ENCODE peak calls at places on chromosomes 7 and 10, in five cellular contexts. T is GM04504; Y is activated CD8-positive, alpha-beta T cell treated with anti-CD3 and anti-CD28 coated beads for 36 hours; K is tibial artery; W is GM20000. M is an unnamed sample.

GRCh38 chr7:70006411-70006920 is 408.2 kb downstream of the AUTS2 start:
- DNase-seq in T (no peak), K (no peak), Y (no peak), W (no peak), M (no peak)

GRCh38 chr7:83517026-83517700 is 131.8 kb downstream of the SEMA3E start:
- DNase-seq in T (no peak), W (no peak), Y (no peak), K (no peak), M (no peak)

GRCh38 chr7:22447759-22448158 is 52.2 kb downstream of the STEAP1B start:
- DNase-seq in W (peak), K (no peak), T (no peak), Y (no peak), M (no peak)

GRCh38 chr10:122120008-122120744 is 131.2 kb downstream of the TACC2 start:
- DNase-seq in T (no peak), K (no peak), Y (no peak), W (no peak), M (no peak)

GRCh38 chr10:117178190-117178589 is 19.1 kb upstream of the KCNK18 start:
- DNase-seq in Y (no peak), W (no peak), K (no peak), T (no peak), M (no peak)

GRCh38 chr10:70662362-70663220 is 9.7 kb upstream of the ADAMTS14 start:
- DNase-seq in Y (no peak), K (no peak), T (no peak), W (no peak), M (no peak)

GRCh38 chr7:94303736-94304135 is 91.0 kb upstream of the COL1A2 start:
- DNase-seq in K (no peak), W (no peak), T (no peak), Y (no peak), M (no peak)

GRCh38 chr7:121019018-121019417 is 30.5 kb downstream of the CPED1 start:
- DNase-seq in K (no peak), Y (no peak), W (no peak), T (no peak), M (no peak)

GRCh38 chr10:80454526-80455460 is 683 bp downstream of the TSPAN14 start:
- DNase-seq in K (peak), Y (peak), T (no peak), W (peak), M (no peak)

GRCh38 chr10:4231439-4231838 is 446.4 kb upstream of the KLF6 start:
- DNase-seq in T (no peak), W (no peak), K (no peak), Y (no peak), M (no peak)

GRCh38 chr7:33807779-33808482 is 97.4 kb upstream of the BMPER start:
- DNase-seq in T (peak), K (no peak), Y (peak), W (no peak), M (peak)

GRCh38 chr10:132970641-132971438 is 28.5 kb upstream of the CFAP46 start:
- DNase-seq in K (peak), W (no peak), Y (no peak), T (no peak), M (no peak)

GRCh38 chr10:132138596-132138995 is 48.2 kb upstream of the DPYSL4 start:
- DNase-seq in T (no peak), K (peak), W (no peak), Y (no peak), M (no peak)

GRCh38 chr7:96347471-96347870 is 25.6 kb upstream of the SLC25A13 start:
- DNase-seq in T (no peak), Y (no peak), K (no peak), W (no peak), M (no peak)

GRCh38 chr10:132469197-132469942 is 68.2 kb upstream of the INPP5A start:
- DNase-seq in K (no peak), T (no peak), W (no peak), Y (no peak), M (no peak)

GRCh38 chr7:133365892-133366291 is 113.0 kb downstream of the EXOC4 start:
- DNase-seq in K (no peak), T (no peak), Y (no peak), W (no peak), M (no peak)

GRCh38 chr10:119540038-119540437 is 2.5 kb downstream of the RGS10 start:
- DNase-seq in T (no peak), W (no peak), K (no peak), Y (no peak), M (no peak)

GRCh38 chr7:135917721-135918120 is 59.4 kb downstream of the MTPN start:
- DNase-seq in W (no peak), T (no peak), Y (no peak), K (no peak), M (no peak)

GRCh38 chr10:110479710-110480109 is 18.0 kb upstream of the DUSP5 start:
- DNase-seq in K (no peak), T (no peak), W (no peak), Y (no peak), M (no peak)